ENCODE peak calls at places on chromosomes 11 and 22, in six cellular contexts. T is mesendoderm, C is neuronal stem cell, Y is mesenchymal stem cell, D is H9, M is trophoblast cell. P is an unnamed sample.

GRCh38 chr11:93567406-93567819 is 24.2 kb upstream of the SMCO4 start:
- DNase-seq in D (no peak), Y (no peak), T (no peak), M (no peak), C (no peak), P (no peak)

GRCh38 chr11:80182906-80183305 is 742.1 kb upstream of the TENM4 start:
- DNase-seq in D (no peak), T (no peak), C (no peak), M (no peak), Y (peak), P (no peak)

GRCh38 chr11:12120031-12121008 is 9.9 kb downstream of the MICAL2 start:
- DNase-seq in D (no peak), C (no peak), M (no peak), T (no peak), Y (peak), P (peak)

GRCh38 chr11:127590319-127590718 is 589.7 kb upstream of the KIRREL3 start:
- DNase-seq in M (no peak), D (no peak), T (no peak), Y (no peak), C (no peak), P (no peak)

GRCh38 chr22:36384766-36385400 is 2.9 kb downstream of the MYH9 start:
- DNase-seq in C (no peak), D (no peak), T (peak), Y (peak), M (no peak), P (no peak)

GRCh38 chr11:72829884-72830533 is 15.8 kb downstream of the ATG16L2 start:
- DNase-seq in Y (no peak), D (no peak), T (no peak), M (no peak), C (no peak), P (no peak)

GRCh38 chr11:110777765-110778164 is 65.5 kb upstream of the ARHGAP20 start:
- DNase-seq in M (no peak), D (no peak), T (no peak), Y (peak), C (no peak), P (peak)

GRCh38 chr11:75767793-75768111 is 826 bp upstream of the DGAT2 start:
- DNase-seq in C (no peak), T (no peak), M (no peak), D (no peak), Y (no peak), P (no peak)

GRCh38 chr22:46010951-46011626 is 34.1 kb upstream of the WNT7B start:
- DNase-seq in T (no peak), D (no peak), M (no peak), C (no peak), Y (no peak), P (no peak)

GRCh38 chr22:37675930-37676571 is 615 bp downstream of the LGALS1 start:
- DNase-seq in C (no peak), M (no peak), Y (peak), T (no peak), D (no peak), P (no peak)

GRCh38 chr11:8794677-8795103 is 112.1 kb downstream of the RPL27A start:
- DNase-seq in Y (no peak), T (peak), D (peak), M (no peak), C (no peak), P (no peak)

GRCh38 chr11:88552377-88553029 is 215.0 kb upstream of the CTSC start:
- DNase-seq in Y (peak), C (peak), T (peak), M (peak), D (peak), P (peak)

GRCh38 chr22:28034145-28034759 is 115.2 kb upstream of the PITPNB start:
- DNase-seq in M (no peak), D (no peak), T (no peak), Y (no peak), C (no peak), P (no peak)

GRCh38 chr11:46012185-46012584 is 89.7 kb downstream of the LARGE2 start:
- DNase-seq in D (no peak), T (no peak), M (no peak), C (peak), Y (no peak), P (no peak)

GRCh38 chr11:73345481-73346147 is 30.6 kb upstream of the RELT start:
- DNase-seq in M (no peak), D (no peak), Y (no peak), T (no peak), C (no peak), P (no peak)

GRCh38 chr22:21055564-21055834 is 9.8 kb downstream of the LRRC74B start:
- DNase-seq in D (no peak), M (no peak), T (no peak), C (no peak), Y (no peak), P (no peak)

GRCh38 chr22:41240377-41241132 is at the start of gene CHADL:
- DNase-seq in M (no peak), Y (no peak), T (no peak), C (no peak), D (peak), P (no peak)

GRCh38 chr11:221998-222789 is 13.9 kb downstream of the SIRT3 start:
- DNase-seq in M (no peak), D (no peak), C (no peak), Y (no peak), T (no peak), P (no peak)

GRCh38 chr22:21710156-21710555 is 25.4 kb downstream of the YPEL1 start:
- DNase-seq in M (no peak), D (no peak), T (no peak), Y (no peak), C (no peak), P (peak)

GRCh38 chr22:20455709-20456063 is 18.1 kb upstream of the SCARF2 start:
- DNase-seq in M (no peak), Y (no peak), D (no peak), C (no peak), T (no peak), P (peak)

GRCh38 chr22:34866501-34867171 is 199.3 kb upstream of the ISX start:
- DNase-seq in C (no peak), D (no peak), Y (peak), M (no peak), T (no peak), P (no peak)

GRCh38 chr11:69638941-69639681 is 1.8 kb upstream of the CCND1 start:
- DNase-seq in T (peak), C (peak), M (peak), Y (peak), D (peak), P (peak)

GRCh38 chr22:17774206-17774927 is at the start of gene BID:
- DNase-seq in D (no peak), T (no peak), M (no peak), Y (peak), C (no peak), P (peak)

DNA sequence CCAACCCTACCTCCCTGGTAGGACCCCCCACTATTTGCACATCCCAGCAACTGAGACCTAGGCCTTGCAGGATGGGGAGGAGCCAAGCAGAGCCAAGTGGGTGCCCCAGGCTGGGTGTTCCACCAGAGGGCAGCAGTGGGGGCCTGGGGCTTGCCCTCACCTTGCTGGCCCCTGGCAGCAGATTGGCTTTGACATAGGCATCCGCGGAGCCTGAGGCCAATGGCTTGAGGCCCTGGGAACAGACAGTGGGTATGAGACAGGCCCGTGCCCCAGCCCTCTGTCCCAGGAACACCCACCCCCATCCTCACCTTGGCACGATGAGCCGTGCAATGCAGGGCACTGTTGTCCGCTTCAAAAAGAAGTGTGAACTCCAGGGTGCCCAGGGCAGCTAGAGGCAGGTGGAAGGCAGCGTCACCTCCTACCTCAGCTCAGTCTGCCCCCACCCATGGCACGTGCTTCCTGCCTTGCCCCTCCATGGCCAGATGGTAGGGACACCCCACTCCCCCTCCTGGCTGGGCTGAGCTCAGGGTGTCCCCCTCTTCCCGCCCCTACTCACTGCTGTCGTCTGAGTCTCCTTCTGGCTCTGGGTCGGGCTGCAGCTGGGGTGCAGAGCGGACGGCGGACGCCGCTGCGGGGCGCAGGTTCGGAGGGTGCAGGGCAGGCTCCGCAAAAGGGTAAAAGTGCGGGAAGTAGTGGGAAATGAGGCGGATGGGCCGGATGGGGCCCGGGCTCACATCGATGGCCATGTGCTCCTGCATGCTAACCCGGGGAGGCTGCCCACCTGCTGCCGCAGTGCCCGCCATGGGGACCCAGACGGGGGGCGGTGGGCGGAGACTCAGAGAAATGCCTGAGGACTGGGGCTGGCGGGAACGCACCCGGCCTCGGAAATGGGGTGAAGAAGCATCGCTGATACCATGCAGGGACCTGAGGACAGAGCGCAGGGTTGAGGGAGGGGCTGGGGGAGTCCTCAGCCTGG is 9.0 kb downstream of the NDUFV1 start:
- DNase-seq in Y (no peak), D (peak), C (no peak), T (peak), M (peak), P (no peak)
- H3K18ac ChIP-seq in Y (no peak), D (no peak), C (peak), T (no peak), M (no peak), P (no peak)

DNA sequence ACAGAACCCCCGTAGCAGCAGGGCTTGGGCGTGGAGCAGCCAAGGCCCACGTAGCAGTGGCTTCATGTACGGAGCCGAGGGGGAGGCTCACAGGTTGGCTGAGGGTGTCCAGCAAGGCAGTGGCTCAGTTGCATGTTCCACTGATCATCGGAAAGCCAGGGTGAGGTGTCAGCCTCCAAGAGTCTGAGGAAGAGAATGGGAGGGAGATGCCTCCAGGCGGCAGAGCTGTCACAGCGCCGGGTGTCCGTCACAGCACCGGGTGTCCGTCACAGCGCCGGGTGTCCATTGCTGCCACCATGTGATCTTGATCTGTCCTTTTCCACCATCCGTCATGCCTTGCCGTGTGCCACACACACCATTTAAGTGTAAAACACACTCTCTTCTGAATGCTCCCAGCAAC is 315.1 kb downstream of the CTTN start:
- DNase-seq in M (no peak), T (no peak), C (no peak), Y (no peak), D (no peak), P (no peak)
- H3K27ac ChIP-seq in M (no peak), T (no peak), C (no peak), Y (no peak), D (no peak), P (no peak)

GRCh38 chr11:57468276-57468675 is 7.9 kb downstream of the RTN4RL2 start:
- DNase-seq in T (no peak), C (no peak), Y (no peak), M (no peak), D (no peak), P (no peak)
- H3K18ac ChIP-seq in T (no peak), C (no peak), Y (no peak), M (no peak), D (no peak), P (no peak)

GRCh38 chr11:119314748-119315138 is 2.2 kb downstream of the MCAM start:
- DNase-seq in T (no peak), D (no peak), C (no peak), M (no peak), Y (no peak), P (no peak)

GRCh38 chr11:119317592-119318239 is 786 bp upstream of the MCAM start:
- DNase-seq in Y (no peak), T (no peak), D (no peak), M (peak), C (no peak), P (no peak)

GRCh38 chr11:119316729-119317591 is at the start of gene MCAM:
- DNase-seq in M (no peak), T (peak), Y (peak), C (no peak), D (peak), P (peak)

GRCh38 chr11:119316017-119316728 is 757 bp downstream of the MCAM start:
- DNase-seq in Y (peak), C (no peak), M (no peak), T (no peak), D (no peak), P (no peak)

DNA sequence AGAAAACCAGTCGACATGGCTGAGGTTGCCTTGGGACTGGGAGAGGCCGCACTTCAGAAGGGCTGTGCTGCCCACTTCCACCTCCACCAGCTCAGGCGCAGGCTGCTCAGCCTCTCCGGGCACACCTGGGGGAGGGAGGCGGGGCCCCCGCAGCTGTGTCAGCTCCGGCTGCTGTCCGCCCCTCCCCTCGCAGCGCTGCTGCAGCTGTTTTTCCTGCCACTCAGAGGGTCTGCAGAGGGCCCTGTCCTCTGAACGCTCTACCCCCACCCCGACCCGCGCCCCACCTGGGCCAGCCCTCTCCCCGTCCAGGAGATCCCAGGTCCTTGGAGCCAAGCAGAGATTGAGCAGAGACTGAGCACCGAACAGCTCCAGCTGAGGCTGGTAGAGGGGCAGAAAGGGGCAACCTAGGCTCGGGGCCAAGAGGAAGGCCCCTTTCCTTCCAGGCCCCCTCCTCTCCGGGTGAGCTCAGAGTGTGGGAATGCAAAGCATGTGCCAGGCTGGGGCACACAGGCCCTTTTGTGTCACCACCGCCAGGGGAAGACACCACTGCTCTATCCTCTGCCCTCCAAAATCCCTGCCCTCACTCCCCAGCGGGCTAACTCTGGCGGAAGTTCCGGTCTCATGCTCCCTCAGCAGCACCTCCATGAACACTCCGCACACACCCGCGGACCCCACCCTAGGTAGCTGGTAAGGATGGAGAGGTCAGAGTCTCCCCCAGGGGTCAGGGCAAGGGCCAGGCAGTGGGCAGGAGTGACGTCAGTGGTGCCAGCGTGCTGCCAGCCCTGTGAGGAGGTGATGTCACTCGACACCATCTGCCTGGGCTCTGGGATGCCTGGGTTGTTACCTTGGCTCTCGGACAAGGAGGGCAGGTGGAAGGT is 1.6 kb downstream of the MCAM start:
- DNase-seq in Y (peak), D (peak), T (peak), C (no peak), M (no peak), P (no peak)
- H3K27ac ChIP-seq in Y (no peak), D (no peak), T (no peak), C (no peak), M (no peak), P (peak)

GRCh38 chr11:126159719-126160344 is 51.6 kb downstream of the RPUSD4 start:
- DNase-seq in C (no peak), D (peak), Y (no peak), M (no peak), T (peak), P (no peak)
- H3K18ac ChIP-seq in C (peak), D (no peak), Y (no peak), M (no peak), T (peak), P (no peak)